ENCODE peak calls at places on chromosomes 2 and 18, in five cellular contexts. D is sigmoid colon, C is GM12865, O is left lung, H is stomach. Y is an unnamed sample.

GRCh38 chr2:200003444-200003843 is 48.1 kb downstream of the MAIP1 start:
- DNase-seq in O (no peak), C (no peak), D (no peak), H (no peak), Y (peak)

GRCh38 chr2:238974510-238975166 is 126.8 kb downstream of the TWIST2 start:
- DNase-seq in O (no peak), C (no peak), D (peak), H (no peak), Y (peak)

GRCh38 chr18:74652392-74652988 is 54.8 kb downstream of the ZNF407 start:
- DNase-seq in O (no peak), C (peak), H (no peak), D (no peak), Y (no peak)

GRCh38 chr2:70248810-70249438 is 496 bp upstream of the TIA1 start:
- DNase-seq in C (no peak), D (peak), O (no peak), H (peak), Y (no peak)

GRCh38 chr2:138503087-138503442 is 1.5 kb downstream of the SPOPL start:
- DNase-seq in C (peak), O (no peak), H (no peak), D (no peak), Y (no peak)

GRCh38 chr2:18721038-18721922 is 131.9 kb upstream of the NT5C1B start:
- DNase-seq in C (no peak), H (no peak), O (no peak), D (no peak), Y (no peak)

GRCh38 chr18:9742588-9743131 is 34.6 kb downstream of the RAB31 start:
- DNase-seq in O (no peak), H (no peak), C (no peak), D (no peak), Y (peak)

GRCh38 chr2:127179756-127180155 is 40.3 kb downstream of the CYP27C1 start:
- DNase-seq in H (peak), O (no peak), C (no peak), D (peak), Y (no peak)

GRCh38 chr2:104793971-104794370 is 59.9 kb upstream of the POU3F3 start:
- DNase-seq in C (no peak), O (no peak), H (no peak), D (no peak), Y (no peak)

GRCh38 chr2:142259356-142259755 is 128.5 kb upstream of the LRP1B start:
- DNase-seq in C (no peak), D (no peak), O (no peak), H (no peak), Y (no peak)

GRCh38 chr2:229319558-229319957 is 48.5 kb upstream of the PID1 start:
- DNase-seq in H (no peak), O (no peak), C (no peak), D (no peak), Y (no peak)

GRCh38 chr2:128519517-128520215 is 201.0 kb upstream of the HS6ST1 start:
- DNase-seq in H (no peak), C (no peak), O (no peak), D (no peak), Y (no peak)

GRCh38 chr2:51490576-51491234 is 458.8 kb upstream of the NRXN1 start:
- DNase-seq in D (no peak), C (no peak), O (no peak), H (no peak), Y (no peak)

GRCh38 chr2:26938399-26938798 is 32.0 kb upstream of the MAPRE3 start:
- DNase-seq in O (no peak), C (no peak), H (no peak), D (no peak), Y (no peak)

GRCh38 chr18:51278045-51278649 is 80.7 kb upstream of the MEX3C start:
- DNase-seq in C (peak), H (peak), D (no peak), O (no peak), Y (no peak)

DNA sequence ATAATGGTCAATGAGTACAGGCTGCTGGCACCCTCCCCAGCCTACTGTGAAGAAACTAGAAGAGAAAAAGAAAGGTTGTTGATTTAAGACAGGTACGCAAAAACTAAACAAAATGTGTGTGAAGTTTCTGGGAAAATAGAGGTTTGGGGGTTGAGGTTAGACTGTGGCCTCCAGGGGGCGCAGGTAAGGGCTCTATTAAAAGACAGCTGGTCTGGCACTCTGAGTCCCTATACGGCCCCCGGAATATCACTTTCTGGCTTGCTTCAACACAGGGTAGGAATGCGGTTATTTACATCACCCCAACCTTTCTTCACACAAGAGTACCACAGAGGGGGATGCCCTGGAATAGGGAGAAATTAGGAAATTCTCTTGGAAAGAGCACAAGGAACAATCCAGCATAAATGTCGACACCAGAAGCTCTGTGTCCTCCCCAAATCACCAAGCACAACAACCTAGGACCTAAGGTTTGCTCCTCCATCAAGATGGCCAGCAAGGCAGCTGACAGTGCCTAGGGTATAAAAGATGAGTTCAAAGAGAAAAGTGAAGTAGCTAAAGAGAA is 480.8 kb upstream of the KLHL29 start:
- DNase-seq in C (peak), O (no peak), H (peak), D (no peak), Y (no peak)
- TF ChIP-seq CTCF in C (peak), O (peak), H (no peak), D (no peak), Y (peak)

DNA sequence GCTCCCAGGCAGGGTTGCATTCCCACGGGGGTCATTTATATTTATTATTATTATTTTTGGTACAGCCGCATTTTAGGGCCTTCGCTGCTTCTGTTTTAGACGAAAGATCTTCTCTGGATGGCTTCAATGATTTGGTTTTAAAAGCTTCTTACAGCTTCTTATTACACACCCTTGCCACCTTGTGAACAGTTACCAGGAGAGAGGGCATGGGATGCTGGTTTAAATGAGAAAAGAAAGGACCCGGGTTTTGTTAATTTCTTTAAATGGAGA is 1.7 kb downstream of the SH3RF3 start:
- DNase-seq in H (no peak), C (no peak), D (no peak), O (no peak), Y (no peak)
- H3K4me3 ChIP-seq in H (peak), C (peak), D (peak), O (peak), Y (no peak)

GRCh38 chr2:144159264-144159663 is 360.7 kb downstream of the ZEB2 start:
- DNase-seq in D (no peak), C (no peak), O (no peak), H (no peak), Y (no peak)

GRCh38 chr2:144161061-144161460 is 358.9 kb downstream of the ZEB2 start:
- DNase-seq in D (no peak), C (no peak), O (no peak), H (no peak), Y (no peak)

GRCh38 chr2:144165599-144166250 is 354.2 kb downstream of the ZEB2 start:
- DNase-seq in H (no peak), C (no peak), D (no peak), O (no peak), Y (no peak)

GRCh38 chr2:144163592-144163991 is 356.3 kb downstream of the ZEB2 start:
- DNase-seq in C (no peak), O (no peak), H (no peak), D (no peak), Y (no peak)

GRCh38 chr2:144162652-144163051 is 357.3 kb downstream of the ZEB2 start:
- DNase-seq in O (no peak), D (no peak), H (peak), C (peak), Y (no peak)
- TF ChIP-seq CTCF in O (peak), D (no peak), H (no peak), C (peak), Y (peak)

GRCh38 chr2:54568876-54569298 is 112.8 kb downstream of the SPTBN1 start:
- DNase-seq in C (peak), O (no peak), D (no peak), H (peak), Y (no peak)
- H3K4me3 ChIP-seq in C (peak), O (no peak), D (no peak), H (peak), Y (no peak)

DNA sequence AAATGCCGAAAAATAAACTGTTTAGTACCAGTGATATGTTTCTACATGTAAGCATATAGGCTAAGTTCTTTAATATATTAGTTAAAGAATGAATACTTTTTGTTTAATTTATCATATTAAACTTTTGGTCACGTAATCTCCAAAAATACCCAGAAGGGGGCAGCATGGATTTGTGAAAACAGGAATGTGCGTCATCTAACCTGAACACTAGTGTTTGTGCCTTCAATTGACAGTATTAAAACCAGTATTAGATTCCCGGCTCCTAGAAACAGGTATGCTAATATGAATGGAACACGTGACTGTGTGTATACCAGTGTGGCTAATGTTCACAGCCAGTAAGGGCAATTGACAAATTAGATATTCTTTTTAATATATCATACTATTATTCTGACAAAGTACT is 51.8 kb downstream of the WDR7 start:
- DNase-seq in O (no peak), H (no peak), D (no peak), C (peak), Y (peak)
- TF ChIP-seq CTCF in O (peak), H (no peak), D (no peak), C (peak), Y (peak)

DNA sequence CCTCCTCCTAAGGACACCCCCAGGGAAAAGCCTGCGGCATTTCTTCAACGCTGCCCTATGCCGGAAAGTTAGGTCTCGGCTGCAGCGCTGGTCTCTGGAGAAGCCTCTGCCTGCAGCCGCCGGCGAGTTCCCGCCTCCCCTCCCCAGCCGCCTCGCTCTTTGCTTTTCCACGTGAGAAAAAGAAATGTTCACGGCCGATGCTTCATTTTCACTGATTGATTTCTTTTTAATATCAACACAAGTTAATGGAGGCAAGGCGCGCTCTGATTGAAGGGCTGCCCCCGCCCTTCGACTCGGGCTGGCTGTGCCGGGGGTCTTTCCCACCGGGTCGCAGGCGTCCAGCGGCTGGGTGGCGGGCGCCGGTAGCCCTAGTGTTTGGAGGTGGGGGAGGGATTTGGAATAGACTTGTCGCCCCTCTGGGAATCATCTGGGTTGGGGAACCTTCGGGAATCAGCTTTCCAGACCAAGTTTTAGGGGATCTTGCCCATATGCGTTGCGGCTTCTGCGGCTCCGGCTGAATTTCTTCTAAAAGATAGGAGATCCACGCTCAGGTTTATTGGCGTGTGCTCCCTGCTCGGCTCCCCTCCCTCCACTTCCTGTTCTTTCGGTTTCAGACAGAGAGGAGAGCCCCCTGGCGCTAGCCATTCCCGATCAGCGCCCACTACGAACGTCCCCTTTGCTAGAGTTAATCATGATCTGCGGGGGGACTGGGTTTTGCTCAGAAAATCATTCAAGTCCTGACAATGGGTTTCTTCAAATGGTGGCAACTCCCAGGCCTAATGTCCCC is 4.1 kb downstream of the NRP2 start:
- DNase-seq in D (peak), H (no peak), O (no peak), C (no peak), Y (no peak)
- H3K4me3 ChIP-seq in D (peak), H (peak), O (peak), C (peak), Y (peak)

GRCh38 chr2:68812256-68812655 is 58.9 kb downstream of the BMP10 start:
- DNase-seq in H (no peak), D (no peak), C (no peak), O (no peak), Y (no peak)
- TF ChIP-seq CTCF in H (no peak), D (no peak), C (no peak), O (no peak), Y (no peak)

DNA sequence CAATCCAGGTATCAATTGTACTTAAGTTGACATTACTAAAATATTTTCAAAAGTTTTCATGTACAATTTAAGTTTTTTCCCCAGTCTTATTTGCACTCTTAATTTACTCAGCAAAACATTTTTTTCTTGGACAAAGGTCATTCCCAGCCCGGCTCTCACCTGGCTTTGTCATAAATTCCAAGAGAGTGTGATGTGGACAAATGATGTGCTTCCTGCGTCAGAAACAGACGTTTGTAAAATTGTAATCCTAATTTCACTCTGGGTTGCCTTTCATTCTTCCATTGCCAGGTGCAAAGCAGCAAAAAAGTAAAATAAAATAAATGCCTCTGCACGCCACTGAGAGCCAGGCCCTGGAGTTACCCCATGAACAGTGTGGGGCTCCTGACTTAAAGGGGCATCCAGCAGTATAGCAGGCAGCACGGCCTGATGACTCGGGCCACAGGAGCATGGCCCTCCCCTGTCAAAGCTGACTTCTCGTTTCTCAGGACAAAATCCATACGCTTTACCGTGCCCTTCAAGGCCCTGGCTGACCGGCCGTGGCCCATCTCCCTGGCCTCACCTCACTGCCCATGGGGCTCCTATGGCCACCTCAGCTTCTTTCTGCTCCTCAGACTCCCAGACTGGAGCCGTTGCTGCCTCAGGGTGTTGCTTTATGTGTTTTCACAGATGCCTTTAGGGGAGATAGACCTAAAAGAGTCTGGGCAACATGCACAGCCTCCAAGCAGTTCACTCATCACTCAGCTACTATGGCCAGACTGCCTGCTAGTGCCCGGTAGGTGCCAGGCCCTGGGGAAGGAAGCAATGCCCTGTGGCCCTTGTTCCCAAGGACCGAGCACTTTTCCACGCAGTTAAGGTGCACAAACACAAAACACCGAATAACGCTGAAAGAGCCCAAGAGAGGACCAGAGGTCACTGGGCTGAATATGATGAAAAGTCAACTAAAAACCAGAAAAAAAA is 7.6 kb upstream of the TMEM185B start:
- DNase-seq in H (no peak), C (peak), O (peak), D (peak), Y (no peak)
- H3K4me3 ChIP-seq in H (peak), C (peak), O (no peak), D (no peak), Y (no peak)